ENCODE peak calls at places on chromosomes 16 and 17, in six cellular contexts. P is neuronal stem cell, C is GM23248, Y is NT2/D1, H is IMR-90, S is neural progenitor cell. Q is an unnamed sample.
A peak's percentile ranks its signal among the peaks of the same experiment; 100 is the strongest.

GRCh38 chr16:3819741-3820724 is 60.5 kb downstream of the CREBBP start:
- DNase-seq in C (peak; percentile 84), S (no peak), Y (no peak), P (no peak), H (peak; percentile 97), Q (peak; percentile 27)

GRCh38 chr17:55166506-55166905 is 98.3 kb upstream of the HLF start:
- DNase-seq in Y (no peak), C (no peak), H (no peak), S (no peak), P (no peak), Q (no peak)

GRCh38 chr17:4331614-4332013 is 34.9 kb downstream of the UBE2G1 start:
- DNase-seq in C (no peak), S (peak; percentile 30), Y (no peak), P (no peak), H (no peak), Q (no peak)

GRCh38 chr17:58337600-58338453 is 9.2 kb upstream of the TSPOAP1 start:
- DNase-seq in P (no peak), H (peak; percentile 96), S (peak; percentile 75), Y (peak; percentile 71), C (peak; percentile 87), Q (no peak)

GRCh38 chr16:67865318-67865717 is 7.5 kb upstream of the EDC4 start:
- DNase-seq in P (no peak), C (peak; percentile 67), S (peak; percentile 61), H (peak; percentile 26), Y (no peak), Q (no peak)

GRCh38 chr16:82990155-82990554 is 363.4 kb downstream of the CDH13 start:
- DNase-seq in Y (peak; percentile 1), C (peak; percentile 80), H (peak; percentile 83), S (no peak), P (no peak), Q (no peak)

GRCh38 chr16:70750893-70751467 is 50.0 kb downstream of the VAC14 start:
- DNase-seq in Y (no peak), S (no peak), H (peak; percentile 99), C (peak; percentile 91), P (no peak), Q (no peak)

GRCh38 chr16:9088848-9089247 is 2.6 kb upstream of the HAPSTR1 start:
- DNase-seq in H (no peak), C (no peak), S (no peak), Y (no peak), P (no peak), Q (no peak)

GRCh38 chr17:61251939-61252865 is 147.4 kb upstream of the TBX2 start:
- DNase-seq in Y (no peak), C (peak; percentile 86), S (no peak), P (no peak), H (peak; percentile 99), Q (no peak)

GRCh38 chr17:76076765-76077581 is 2.0 kb upstream of the ZACN start:
- DNase-seq in H (peak; percentile 41), S (peak; percentile 54), Y (no peak), P (no peak), C (peak; percentile 28), Q (no peak)

GRCh38 chr17:59842901-59843652 is 49.7 kb downstream of the TUBD1 start:
- DNase-seq in C (peak; percentile 95), Y (no peak), S (no peak), P (no peak), H (peak; percentile 97), Q (peak; percentile 96)

DNA sequence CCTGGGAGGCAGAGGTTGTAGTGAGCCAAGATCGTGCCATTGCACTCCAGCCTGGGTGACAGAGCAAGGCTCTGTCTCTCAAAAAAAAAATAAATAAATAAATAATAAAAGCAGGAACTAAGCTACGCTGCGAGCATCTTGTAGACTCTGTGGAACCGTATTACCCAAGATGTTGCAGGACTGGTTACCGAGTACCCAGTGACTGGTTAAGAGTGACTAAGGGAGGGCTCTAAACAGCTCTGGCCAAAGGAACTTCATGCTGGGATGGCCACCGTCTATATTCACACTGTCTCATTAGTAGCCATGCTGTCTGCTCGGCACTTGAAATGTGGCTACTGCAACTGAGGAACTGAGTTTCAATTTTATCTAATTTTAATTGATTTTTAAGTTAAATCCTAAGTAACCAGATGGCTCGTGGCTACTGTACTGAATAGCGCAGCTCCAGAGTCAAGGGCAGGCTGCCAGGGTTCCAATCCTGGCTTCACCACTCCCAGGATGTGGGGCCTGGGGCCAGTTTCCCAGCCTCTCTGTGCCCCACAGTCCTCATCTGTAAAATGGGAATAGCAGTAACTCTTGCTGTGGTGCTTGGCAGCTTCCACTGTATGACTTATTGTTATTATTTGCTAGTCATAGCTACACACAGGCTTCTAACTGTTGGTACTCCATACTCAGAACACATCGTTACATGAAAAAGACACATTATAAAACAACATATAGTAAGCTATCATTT is 3.0 kb downstream of the NTAN1 start:
- DNase-seq in P (no peak), H (no peak), C (peak; percentile 80), S (no peak), Y (no peak), Q (no peak)
- H3K9ac ChIP-seq in P (no peak overlapping the region), H (no peak overlapping the region), C (peak overlapping the region; percentile 13), S (no peak overlapping the region), Y (no peak overlapping the region), Q (no peak overlapping the region)

GRCh38 chr17:14318109-14318905 is 17.4 kb downstream of the HS3ST3B1 start:
- DNase-seq in C (no peak), H (no peak), Y (no peak), S (no peak), P (no peak), Q (no peak)

GRCh38 chr17:14320098-14320497 is 19.2 kb downstream of the HS3ST3B1 start:
- DNase-seq in C (no peak), P (no peak), S (no peak), Y (no peak), H (no peak), Q (no peak)

GRCh38 chr17:14318906-14319205 is 18.0 kb downstream of the HS3ST3B1 start:
- DNase-seq in Y (no peak), P (no peak), H (no peak), C (no peak), S (no peak), Q (no peak)

GRCh38 chr17:14316131-14316854 is 15.4 kb downstream of the HS3ST3B1 start:
- DNase-seq in Y (no peak), S (peak; percentile 26), C (no peak), P (no peak), H (peak; percentile 62), Q (no peak)

DNA sequence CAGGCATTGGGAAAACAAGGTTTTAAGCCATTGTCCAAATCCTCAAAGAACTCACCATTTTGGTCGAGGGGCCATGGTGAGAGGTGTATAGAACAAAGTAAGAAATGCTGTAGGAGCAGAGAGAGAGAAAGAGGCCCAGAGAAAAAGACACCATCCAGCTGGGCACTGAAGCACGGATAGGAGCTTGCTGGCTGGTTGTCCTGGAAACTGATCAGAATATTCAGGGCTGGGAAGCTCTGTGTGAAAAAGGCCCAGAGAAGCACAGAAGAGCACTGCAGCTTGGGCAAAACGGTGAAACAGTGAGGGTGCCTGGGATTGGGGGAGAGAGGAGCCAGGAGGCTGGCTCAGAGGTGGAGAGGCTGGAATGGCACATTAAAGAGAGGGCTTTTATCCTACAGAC is 16.5 kb downstream of the HS3ST3B1 start:
- DNase-seq in P (no peak), C (no peak), Y (no peak), H (no peak), S (peak; percentile 23), Q (no peak)
- H3K9ac ChIP-seq in P (no peak overlapping the region), C (no peak overlapping the region), Y (peak overlapping the region; percentile 2), H (no peak overlapping the region), S (no peak overlapping the region), Q (no peak overlapping the region)

GRCh38 chr16:11285842-11286241 is 4.7 kb upstream of the PRM1 start:
- DNase-seq in Y (no peak), C (no peak), H (no peak), S (no peak), P (no peak), Q (no peak)
- H3K9ac ChIP-seq in Y (no peak overlapping the region), C (no peak overlapping the region), H (no peak overlapping the region), S (no peak overlapping the region), P (no peak overlapping the region), Q (no peak overlapping the region)

GRCh38 chr17:20299013-20299412 is 168.3 kb downstream of the LGALS9B start:
- DNase-seq in S (no peak), H (no peak), Y (no peak), C (no peak), P (no peak), Q (no peak)

GRCh38 chr17:20302191-20302917 is 165.0 kb downstream of the LGALS9B start:
- DNase-seq in S (no peak), H (peak; percentile 4), C (peak; percentile 10), P (no peak), Y (no peak), Q (no peak)

GRCh38 chr17:20304961-20305360 is 162.4 kb downstream of the LGALS9B start:
- DNase-seq in P (no peak), C (no peak), H (no peak), S (no peak), Y (no peak), Q (no peak)

DNA sequence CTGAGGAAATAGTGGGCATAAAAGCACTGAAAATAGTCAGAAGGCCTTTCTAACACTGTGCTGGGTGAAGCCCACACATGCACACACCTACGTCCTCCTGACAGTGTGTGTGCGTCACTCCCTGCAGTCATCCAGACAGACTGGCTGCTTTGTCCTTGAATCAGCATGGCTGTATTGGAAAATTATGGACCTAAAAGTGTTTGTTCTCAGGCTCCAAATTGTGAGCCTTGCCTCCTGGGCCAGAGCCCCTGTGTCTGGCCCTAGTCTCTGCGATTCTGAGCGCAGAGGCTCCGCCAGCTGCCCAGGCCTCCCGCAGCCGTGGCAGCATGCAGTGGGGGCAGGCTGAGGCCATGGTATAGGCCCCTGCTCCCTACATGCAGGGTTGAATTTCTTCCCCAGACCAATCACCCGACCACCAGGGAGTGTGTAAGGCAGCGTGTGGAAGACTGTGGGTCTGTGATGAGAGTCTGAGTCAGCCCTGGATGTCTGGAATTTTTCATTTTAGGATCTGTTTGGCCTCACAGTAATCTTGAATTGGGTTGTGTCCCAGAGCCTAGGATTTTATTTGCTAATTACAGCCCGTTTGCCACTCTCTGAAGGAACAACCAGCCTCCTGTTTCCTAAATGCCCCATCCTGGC is 166.8 kb downstream of the LGALS9B start:
- DNase-seq in S (no peak), C (peak; percentile 83), Y (no peak), P (no peak), H (peak; percentile 95), Q (no peak)
- H3K9ac ChIP-seq in S (no peak overlapping the region), C (peak overlapping the region; percentile 81), Y (no peak overlapping the region), P (no peak overlapping the region), H (peak overlapping the region; percentile 10), Q (no peak overlapping the region)

GRCh38 chr17:46166692-46167249 is 26.5 kb downstream of the KANSL1 start:
- DNase-seq in H (no peak), Y (no peak), P (no peak), C (no peak), S (no peak), Q (no peak)
- H3K9ac ChIP-seq in H (no peak overlapping the region), Y (no peak overlapping the region), P (no peak overlapping the region), C (peak overlapping the region; percentile 34), S (no peak overlapping the region), Q (no peak overlapping the region)

GRCh38 chr17:8289103-8289397 is 580 bp downstream of the RANGRF start:
- DNase-seq in P (no peak), C (no peak), H (no peak), S (peak; percentile 89), Y (no peak), Q (peak; percentile 7)
- H3K9ac ChIP-seq in P (peak overlapping the region; percentile 79), C (peak overlapping the region; percentile 96), H (peak overlapping the region; percentile 71), S (no peak overlapping the region), Y (peak overlapping the region; percentile 70), Q (peak overlapping the region; percentile 94)

GRCh38 chr17:81436294-81436849 is 41.1 kb downstream of the BAHCC1 start:
- DNase-seq in P (no peak), H (no peak), Y (no peak), C (peak; percentile 11), S (peak; percentile 59), Q (no peak)
- H3K9ac ChIP-seq in P (peak overlapping the region; percentile 50), H (no peak overlapping the region), Y (peak overlapping the region; percentile 42), C (no peak overlapping the region), S (peak overlapping the region; percentile 3), Q (no peak overlapping the region)

Q was measured in HCT116.